ENCODE peak calls at places on chromosomes 2 and 18, in nine cellular contexts. T, S, Z, R, V, D, M, P and E are unnamed samples.

GRCh38 chr18:11019295-11019694 is 130.1 kb downstream of the PIEZO2 start:
- DNase-seq in T (no peak), S (no peak), Z (no peak), R (no peak), V (no peak), D (no peak), M (no peak), P (no peak), E (no peak)

GRCh38 chr2:172931923-172932520 is 143.6 kb upstream of the MAP3K20 start:
- DNase-seq in T (peak), S (peak), Z (peak), R (peak), V (no peak), D (peak), M (peak), P (peak), E (no peak)

GRCh38 chr2:174764281-174765063 is at the start of gene CHRNA1:
- DNase-seq in T (no peak), S (no peak), Z (no peak), R (no peak), V (no peak), D (no peak), M (no peak), P (no peak), E (no peak)

GRCh38 chr2:85889648-85890281 is 975 bp upstream of the ST3GAL5 start:
- DNase-seq in T (no peak), S (no peak), Z (no peak), R (peak), V (no peak), D (peak), M (peak), P (no peak), E (no peak)

GRCh38 chr2:98434492-98434891 is 10.2 kb upstream of the INPP4A start:
- DNase-seq in T (no peak), S (no peak), Z (no peak), R (no peak), V (no peak), D (no peak), M (no peak), P (no peak), E (no peak)

GRCh38 chr2:182682210-182682609 is 33.8 kb upstream of the DNAJC10 start:
- DNase-seq in T (no peak), S (no peak), Z (no peak), R (no peak), V (no peak), D (no peak), M (no peak), P (no peak), E (no peak)

GRCh38 chr18:41745166-41746049 is 209.6 kb upstream of the PIK3C3 start:
- DNase-seq in T (peak), S (peak), Z (peak), R (peak), V (no peak), D (peak), M (no peak), P (no peak), E (no peak)

GRCh38 chr2:231891514-231891905 is 34.7 kb downstream of the NPPC start:
- DNase-seq in T (no peak), S (no peak), Z (no peak), R (no peak), V (no peak), D (no peak), M (no peak), P (no peak), E (peak)

GRCh38 chr2:112482309-112483046 is 522 bp downstream of the TTL start:
- DNase-seq in T (peak), S (no peak), Z (no peak), R (peak), V (peak), D (peak), M (peak), P (no peak), E (peak)

GRCh38 chr2:169208026-169208425 is 138.7 kb downstream of the DHRS9 start:
- DNase-seq in T (no peak), S (no peak), Z (no peak), R (no peak), V (no peak), D (no peak), M (no peak), P (no peak), E (no peak)

GRCh38 chr2:229408982-229409381 is 137.9 kb upstream of the PID1 start:
- DNase-seq in T (no peak), S (no peak), Z (no peak), R (no peak), V (no peak), D (no peak), M (no peak), P (no peak), E (no peak)

GRCh38 chr18:9898792-9899549 is 13.2 kb downstream of the TXNDC2 start:
- DNase-seq in T (no peak), S (no peak), Z (no peak), R (no peak), V (no peak), D (no peak), M (no peak), P (no peak), E (no peak)

GRCh38 chr2:39665811-39666488 is at the start of gene TMEM178A:
- DNase-seq in T (peak), S (no peak), Z (no peak), R (peak), V (no peak), D (peak), M (no peak), P (no peak), E (no peak)

GRCh38 chr2:172614932-172615331 is 59.0 kb downstream of the PDK1 start:
- DNase-seq in T (no peak), S (no peak), Z (no peak), R (peak), V (no peak), D (no peak), M (no peak), P (no peak), E (no peak)

GRCh38 chr2:19725392-19725791 is 176.4 kb downstream of the TTC32 start:
- DNase-seq in T (no peak), S (no peak), Z (no peak), R (no peak), V (no peak), D (no peak), M (no peak), P (no peak), E (peak)

GRCh38 chr2:211259831-211260476 is 703.6 kb downstream of the CPS1 start:
- DNase-seq in T (no peak), S (no peak), Z (no peak), R (no peak), V (no peak), D (no peak), M (no peak), P (no peak), E (no peak)

GRCh38 chr18:75462178-75462832 is 34.8 kb upstream of the SMIM21 start:
- DNase-seq in T (no peak), S (no peak), Z (no peak), R (no peak), V (no peak), D (no peak), M (no peak), P (no peak), E (no peak)

GRCh38 chr2:32647180-32647651 is 19.4 kb downstream of the TTC27 start:
- DNase-seq in T (no peak), S (no peak), Z (no peak), R (no peak), V (no peak), D (no peak), M (no peak), P (no peak), E (no peak)

GRCh38 chr18:54338230-54338629 is 19.4 kb downstream of the STARD6 start:
- DNase-seq in T (no peak), S (no peak), Z (no peak), R (no peak), V (no peak), D (no peak), M (no peak), P (no peak), E (no peak)
- H3K27ac ChIP-seq in T (no peak), S (no peak), Z (no peak), R (no peak), V (no peak), D (no peak), M (no peak), P (no peak), E (no peak)

GRCh38 chr18:70176537-70176936 is 28.9 kb downstream of the RTTN start:
- DNase-seq in T (no peak), S (no peak), Z (no peak), R (no peak), V (no peak), D (no peak), M (no peak), P (no peak), E (no peak)

GRCh38 chr18:70169747-70170146 is 35.7 kb downstream of the RTTN start:
- DNase-seq in T (peak), S (no peak), Z (no peak), R (no peak), V (no peak), D (no peak), M (no peak), P (no peak), E (no peak)

GRCh38 chr18:70181015-70181414 is 24.5 kb downstream of the RTTN start:
- DNase-seq in T (peak), S (no peak), Z (no peak), R (no peak), V (no peak), D (no peak), M (no peak), P (no peak), E (no peak)

GRCh38 chr18:70172225-70172624 is 33.3 kb downstream of the RTTN start:
- DNase-seq in T (no peak), S (no peak), Z (no peak), R (no peak), V (no peak), D (no peak), M (no peak), P (no peak), E (no peak)

GRCh38 chr18:70175216-70175615 is 30.3 kb downstream of the RTTN start:
- DNase-seq in T (no peak), S (no peak), Z (no peak), R (no peak), V (no peak), D (no peak), M (no peak), P (no peak), E (no peak)
- TF ChIP-seq POLR2A in T (no peak), S (no peak), Z (no peak), R (no peak), V (no peak), D (no peak), M (no peak), P (no peak), E (no peak)

DNA sequence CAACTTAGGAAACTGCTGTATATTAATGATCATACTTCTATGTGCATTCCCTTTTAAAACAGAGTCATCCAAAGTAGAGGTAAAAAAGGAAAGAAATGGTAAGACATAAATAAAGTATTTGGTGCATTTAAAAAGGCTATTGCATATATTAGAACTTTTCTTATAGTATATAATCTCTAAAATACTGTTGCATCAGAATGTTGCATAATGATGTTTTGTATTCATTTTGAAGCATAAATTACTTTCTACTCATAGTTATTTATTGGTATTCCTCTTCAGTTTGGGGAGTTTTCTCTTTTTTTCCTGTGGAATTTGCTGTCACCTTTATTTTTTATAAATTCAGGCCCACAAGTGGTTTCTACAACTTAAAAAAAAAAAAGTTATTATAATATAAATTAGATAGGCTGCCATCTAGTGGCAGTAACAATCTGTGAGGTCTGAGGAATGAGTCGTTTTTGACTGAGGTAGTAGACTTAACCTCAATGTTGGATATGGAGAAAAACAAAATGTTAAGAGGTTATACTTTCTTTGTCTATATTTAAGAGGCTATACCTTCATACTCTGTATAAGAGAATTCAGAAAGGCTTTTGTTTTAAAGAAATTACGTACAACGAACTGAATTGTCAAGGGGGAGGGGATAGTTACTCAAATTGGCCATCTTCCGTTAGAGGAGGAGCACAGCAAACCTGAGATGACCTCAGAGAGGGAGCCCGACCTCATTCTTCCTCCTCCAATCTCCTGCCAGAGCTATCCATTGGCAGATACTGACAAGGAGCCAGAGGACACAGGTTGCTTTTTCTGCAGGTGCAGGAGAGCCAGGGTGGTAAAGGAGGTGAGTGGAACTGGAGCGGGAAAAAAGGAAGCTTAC is 23.8 kb downstream of the ANKAR start:
- DNase-seq in T (peak), S (peak), Z (peak), R (no peak), V (no peak), D (peak), M (peak), P (no peak), E (no peak)
- H3K27ac ChIP-seq in T (no peak), S (no peak), Z (no peak), R (peak), V (no peak), D (no peak), M (no peak), P (no peak), E (no peak)

DNA sequence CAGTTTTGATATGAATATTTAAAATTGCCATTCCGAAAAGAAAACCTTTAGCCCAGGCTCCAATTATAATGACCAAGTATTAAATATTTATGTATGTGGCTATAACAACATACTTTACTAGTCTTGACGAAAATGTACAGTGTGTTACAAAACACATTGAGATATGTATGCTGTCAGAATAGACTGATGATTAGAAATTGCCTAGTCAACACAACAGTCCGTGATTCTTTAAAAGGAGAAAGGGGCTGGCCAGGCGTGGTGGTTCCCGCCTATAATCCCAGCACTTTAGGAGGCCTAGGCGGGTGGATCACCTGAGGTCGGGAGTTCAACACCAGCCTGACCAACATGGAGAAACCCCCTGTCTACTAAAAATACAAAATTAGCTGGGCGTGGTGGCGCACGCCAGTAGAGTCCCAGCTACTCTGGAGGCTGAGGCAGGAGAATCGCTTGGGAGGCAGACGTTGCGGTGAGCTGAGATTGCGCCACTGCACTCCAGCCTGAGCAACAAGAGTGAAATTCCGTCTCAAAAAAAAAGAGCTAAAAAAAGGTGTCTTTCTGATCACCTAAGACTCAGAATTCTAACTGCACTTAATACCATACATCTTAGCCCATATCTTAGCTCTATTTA is 1.8 kb downstream of the CHAC2 start:
- DNase-seq in T (no peak), S (no peak), Z (no peak), R (no peak), V (no peak), D (no peak), M (no peak), P (no peak), E (no peak)
- TF ChIP-seq POLR2A in T (no peak), S (no peak), Z (no peak), R (no peak), V (no peak), D (no peak), M (no peak), P (no peak), E (no peak)

GRCh38 chr18:22194151-22194598 is 24.8 kb downstream of the GATA6 start:
- DNase-seq in T (no peak), S (peak), Z (no peak), R (peak), V (peak), D (peak), M (no peak), P (no peak), E (peak)
- H3K27ac ChIP-seq in T (no peak), S (peak), Z (peak), R (peak), V (peak), D (no peak), M (peak), P (no peak), E (no peak)

DNA sequence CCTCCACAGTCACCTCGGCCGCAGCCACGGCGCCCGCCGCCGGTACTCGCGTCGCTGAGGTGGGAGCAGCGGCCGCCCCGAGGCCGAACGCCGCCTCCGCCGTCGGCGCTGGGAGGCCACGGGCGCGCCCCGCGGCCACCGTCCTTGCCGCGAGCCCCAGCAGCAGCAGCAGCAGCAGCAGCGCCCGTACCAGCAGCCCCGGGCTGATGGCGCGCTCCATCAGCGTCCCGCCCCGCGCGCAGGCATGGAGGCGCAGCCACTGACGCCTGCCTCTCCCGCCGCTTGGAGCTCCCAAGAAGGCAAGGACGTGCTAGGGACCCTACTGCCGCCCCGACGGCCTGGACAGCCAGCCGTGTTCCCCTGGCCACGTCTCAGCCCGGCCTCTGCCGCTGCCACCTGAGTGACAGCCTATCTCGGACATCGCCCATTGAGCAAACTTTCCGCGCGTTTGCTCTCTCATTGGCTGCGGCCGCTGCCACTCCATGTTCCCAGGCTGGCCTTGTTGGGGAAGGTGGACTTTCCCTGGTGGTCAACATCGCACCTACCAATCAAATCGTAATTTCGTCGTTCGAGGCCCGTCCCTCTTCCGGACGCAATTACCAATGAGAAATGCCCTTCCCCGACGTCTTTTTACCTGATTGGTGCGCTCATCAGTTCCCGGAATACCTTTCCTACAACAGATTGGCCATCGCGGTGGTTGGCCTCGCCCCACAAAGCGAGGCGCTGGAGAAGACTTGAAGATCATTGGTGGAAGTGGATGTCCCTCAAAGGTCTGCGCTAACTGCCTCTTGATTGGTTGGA is at the start of gene EIF2AK3:
- DNase-seq in T (peak), S (peak), Z (peak), R (peak), V (peak), D (peak), M (peak), P (peak), E (peak)
- TF ChIP-seq POLR2A in T (peak), S (peak), Z (peak), R (peak), V (peak), D (peak), M (peak), P (peak), E (peak)